ENCODE peak calls at places on chromosome 10, in ten cellular contexts. One of them, this sample, is unnamed.
A peak's percentile ranks its signal among the peaks of the same experiment; 100 is the strongest.

GRCh38 chr10:8047452-8048280 is 6.8 kb upstream of the GATA3 start:
- DNase-seq in C1 segment of cervical spinal cord: no peak
- DNase-seq in activated naive CD4-positive, alpha-beta T cell: no peak
- DNase-seq in activated gamma-delta T cell treated with anti-CD3 and anti-CD28 coated beads, Interleukin-2, amount 50 U/mL, for 16 hours: no peak
- DNase-seq in RCC 7860: no peak
- DNase-seq in HCEC 1CT: no peak
- DNase-seq in central memory CD4-positive, alpha-beta T cell: no peak
- DNase-seq in epithelial cell of esophagus: no peak
- DNase-seq in uterus: no peak
- DNase-seq in activated T-cell treated with anti-CD3 and anti-CD28 coated beads, Interleukin-2, amount 50 U/mL, for 72 hours: peak; percentile 23
- DNase-seq in this sample: no peak

GRCh38 chr10:73209705-73210104 is 37.4 kb downstream of the DNAJC9 start:
- DNase-seq in C1 segment of cervical spinal cord: no peak
- DNase-seq in activated naive CD4-positive, alpha-beta T cell: no peak
- DNase-seq in activated gamma-delta T cell treated with anti-CD3 and anti-CD28 coated beads, Interleukin-2, amount 50 U/mL, for 16 hours: no peak
- DNase-seq in RCC 7860: no peak
- DNase-seq in HCEC 1CT: peak; percentile 61
- DNase-seq in central memory CD4-positive, alpha-beta T cell: no peak
- DNase-seq in epithelial cell of esophagus: peak; percentile 83
- DNase-seq in uterus: no peak
- DNase-seq in activated T-cell treated with anti-CD3 and anti-CD28 coated beads, Interleukin-2, amount 50 U/mL, for 72 hours: no peak
- DNase-seq in this sample: peak; percentile 19

GRCh38 chr10:92279297-92279696 is 11.6 kb downstream of the CPEB3 start:
- DNase-seq in C1 segment of cervical spinal cord: no peak
- DNase-seq in activated naive CD4-positive, alpha-beta T cell: no peak
- DNase-seq in activated gamma-delta T cell treated with anti-CD3 and anti-CD28 coated beads, Interleukin-2, amount 50 U/mL, for 16 hours: no peak
- DNase-seq in RCC 7860: no peak
- DNase-seq in HCEC 1CT: peak; percentile 8
- DNase-seq in central memory CD4-positive, alpha-beta T cell: no peak
- DNase-seq in epithelial cell of esophagus: no peak
- DNase-seq in uterus: no peak
- DNase-seq in activated T-cell treated with anti-CD3 and anti-CD28 coated beads, Interleukin-2, amount 50 U/mL, for 72 hours: no peak
- DNase-seq in this sample: no peak

GRCh38 chr10:123642293-123642692 is 23.9 kb upstream of the GPR26 start:
- DNase-seq in C1 segment of cervical spinal cord: no peak
- DNase-seq in activated naive CD4-positive, alpha-beta T cell: no peak
- DNase-seq in activated gamma-delta T cell treated with anti-CD3 and anti-CD28 coated beads, Interleukin-2, amount 50 U/mL, for 16 hours: no peak
- DNase-seq in RCC 7860: no peak
- DNase-seq in HCEC 1CT: no peak
- DNase-seq in central memory CD4-positive, alpha-beta T cell: no peak
- DNase-seq in epithelial cell of esophagus: no peak
- DNase-seq in uterus: no peak
- DNase-seq in activated T-cell treated with anti-CD3 and anti-CD28 coated beads, Interleukin-2, amount 50 U/mL, for 72 hours: no peak
- DNase-seq in this sample: no peak

GRCh38 chr10:49298666-49298989 is 342 bp upstream of the C10orf71 start:
- DNase-seq in C1 segment of cervical spinal cord: no peak
- DNase-seq in activated naive CD4-positive, alpha-beta T cell: no peak
- DNase-seq in activated gamma-delta T cell treated with anti-CD3 and anti-CD28 coated beads, Interleukin-2, amount 50 U/mL, for 16 hours: no peak
- DNase-seq in RCC 7860: no peak
- DNase-seq in HCEC 1CT: no peak
- DNase-seq in central memory CD4-positive, alpha-beta T cell: no peak
- DNase-seq in epithelial cell of esophagus: no peak
- DNase-seq in uterus: no peak
- DNase-seq in activated T-cell treated with anti-CD3 and anti-CD28 coated beads, Interleukin-2, amount 50 U/mL, for 72 hours: no peak
- DNase-seq in this sample: no peak

GRCh38 chr10:5234106-5234877 is 37.7 kb downstream of the AKR1C4 start:
- DNase-seq in C1 segment of cervical spinal cord: no peak
- DNase-seq in activated naive CD4-positive, alpha-beta T cell: no peak
- DNase-seq in activated gamma-delta T cell treated with anti-CD3 and anti-CD28 coated beads, Interleukin-2, amount 50 U/mL, for 16 hours: no peak
- DNase-seq in RCC 7860: no peak
- DNase-seq in HCEC 1CT: peak; percentile 85
- DNase-seq in central memory CD4-positive, alpha-beta T cell: no peak
- DNase-seq in epithelial cell of esophagus: peak; percentile 98
- DNase-seq in uterus: no peak
- DNase-seq in activated T-cell treated with anti-CD3 and anti-CD28 coated beads, Interleukin-2, amount 50 U/mL, for 72 hours: no peak
- DNase-seq in this sample: no peak

GRCh38 chr10:123069271-123069670 is 60.5 kb downstream of the ACADSB start:
- DNase-seq in C1 segment of cervical spinal cord: no peak
- DNase-seq in activated naive CD4-positive, alpha-beta T cell: no peak
- DNase-seq in activated gamma-delta T cell treated with anti-CD3 and anti-CD28 coated beads, Interleukin-2, amount 50 U/mL, for 16 hours: no peak
- DNase-seq in RCC 7860: no peak
- DNase-seq in HCEC 1CT: no peak
- DNase-seq in central memory CD4-positive, alpha-beta T cell: no peak
- DNase-seq in epithelial cell of esophagus: no peak
- DNase-seq in uterus: no peak
- DNase-seq in activated T-cell treated with anti-CD3 and anti-CD28 coated beads, Interleukin-2, amount 50 U/mL, for 72 hours: no peak
- DNase-seq in this sample: no peak

GRCh38 chr10:24299587-24300258 is 90.8 kb downstream of the KIAA1217 start:
- DNase-seq in C1 segment of cervical spinal cord: no peak
- DNase-seq in activated naive CD4-positive, alpha-beta T cell: no peak
- DNase-seq in activated gamma-delta T cell treated with anti-CD3 and anti-CD28 coated beads, Interleukin-2, amount 50 U/mL, for 16 hours: no peak
- DNase-seq in RCC 7860: peak; percentile 21
- DNase-seq in HCEC 1CT: peak; percentile 3
- DNase-seq in central memory CD4-positive, alpha-beta T cell: no peak
- DNase-seq in epithelial cell of esophagus: peak; percentile 66
- DNase-seq in uterus: no peak
- DNase-seq in activated T-cell treated with anti-CD3 and anti-CD28 coated beads, Interleukin-2, amount 50 U/mL, for 72 hours: no peak
- DNase-seq in this sample: peak; percentile 21

GRCh38 chr10:12656518-12657142 is 307.3 kb downstream of the CAMK1D start:
- DNase-seq in C1 segment of cervical spinal cord: no peak
- DNase-seq in activated naive CD4-positive, alpha-beta T cell: no peak
- DNase-seq in activated gamma-delta T cell treated with anti-CD3 and anti-CD28 coated beads, Interleukin-2, amount 50 U/mL, for 16 hours: no peak
- DNase-seq in RCC 7860: peak; percentile 61
- DNase-seq in HCEC 1CT: peak; percentile 58
- DNase-seq in central memory CD4-positive, alpha-beta T cell: peak; percentile 61
- DNase-seq in epithelial cell of esophagus: peak; percentile 72
- DNase-seq in uterus: no peak
- DNase-seq in activated T-cell treated with anti-CD3 and anti-CD28 coated beads, Interleukin-2, amount 50 U/mL, for 72 hours: no peak
- DNase-seq in this sample: peak; percentile 44

GRCh38 chr10:119667562-119668328 is 16.6 kb downstream of the BAG3 start:
- DNase-seq in C1 segment of cervical spinal cord: no peak
- DNase-seq in activated naive CD4-positive, alpha-beta T cell: no peak
- DNase-seq in activated gamma-delta T cell treated with anti-CD3 and anti-CD28 coated beads, Interleukin-2, amount 50 U/mL, for 16 hours: no peak
- DNase-seq in RCC 7860: peak; percentile 96
- DNase-seq in HCEC 1CT: peak; percentile 97
- DNase-seq in central memory CD4-positive, alpha-beta T cell: no peak
- DNase-seq in epithelial cell of esophagus: peak; percentile 96
- DNase-seq in uterus: peak; percentile 67
- DNase-seq in activated T-cell treated with anti-CD3 and anti-CD28 coated beads, Interleukin-2, amount 50 U/mL, for 72 hours: no peak
- DNase-seq in this sample: peak; percentile 93

GRCh38 chr10:10824611-10825148 is 193.0 kb upstream of the CELF2 start:
- DNase-seq in C1 segment of cervical spinal cord: no peak
- DNase-seq in activated naive CD4-positive, alpha-beta T cell: no peak
- DNase-seq in activated gamma-delta T cell treated with anti-CD3 and anti-CD28 coated beads, Interleukin-2, amount 50 U/mL, for 16 hours: no peak
- DNase-seq in RCC 7860: no peak
- DNase-seq in HCEC 1CT: peak; percentile 75
- DNase-seq in central memory CD4-positive, alpha-beta T cell: no peak
- DNase-seq in epithelial cell of esophagus: no peak
- DNase-seq in uterus: peak; percentile 71
- DNase-seq in activated T-cell treated with anti-CD3 and anti-CD28 coated beads, Interleukin-2, amount 50 U/mL, for 72 hours: no peak
- DNase-seq in this sample: no peak

GRCh38 chr10:102802920-102803534 is 34.2 kb downstream of the CYP17A1 start:
- DNase-seq in C1 segment of cervical spinal cord: no peak
- DNase-seq in activated naive CD4-positive, alpha-beta T cell: no peak
- DNase-seq in activated gamma-delta T cell treated with anti-CD3 and anti-CD28 coated beads, Interleukin-2, amount 50 U/mL, for 16 hours: no peak
- DNase-seq in RCC 7860: peak; percentile 57
- DNase-seq in HCEC 1CT: peak; percentile 94
- DNase-seq in central memory CD4-positive, alpha-beta T cell: no peak
- DNase-seq in epithelial cell of esophagus: peak; percentile 87
- DNase-seq in uterus: peak; percentile 70
- DNase-seq in activated T-cell treated with anti-CD3 and anti-CD28 coated beads, Interleukin-2, amount 50 U/mL, for 72 hours: peak; percentile 40
- DNase-seq in this sample: peak; percentile 73

GRCh38 chr10:32957341-32958084 is 517 bp downstream of the ITGB1 start:
- DNase-seq in C1 segment of cervical spinal cord: no peak
- DNase-seq in activated naive CD4-positive, alpha-beta T cell: no peak
- DNase-seq in activated gamma-delta T cell treated with anti-CD3 and anti-CD28 coated beads, Interleukin-2, amount 50 U/mL, for 16 hours: peak; percentile 18
- DNase-seq in RCC 7860: no peak
- DNase-seq in HCEC 1CT: no peak
- DNase-seq in central memory CD4-positive, alpha-beta T cell: no peak
- DNase-seq in epithelial cell of esophagus: no peak
- DNase-seq in uterus: peak; percentile 52
- DNase-seq in activated T-cell treated with anti-CD3 and anti-CD28 coated beads, Interleukin-2, amount 50 U/mL, for 72 hours: peak; percentile 59
- DNase-seq in this sample: no peak

GRCh38 chr10:60846173-60846572 is 67.9 kb downstream of the CDK1 start:
- DNase-seq in C1 segment of cervical spinal cord: no peak
- DNase-seq in activated naive CD4-positive, alpha-beta T cell: no peak
- DNase-seq in activated gamma-delta T cell treated with anti-CD3 and anti-CD28 coated beads, Interleukin-2, amount 50 U/mL, for 16 hours: no peak
- DNase-seq in RCC 7860: peak; percentile 50
- DNase-seq in HCEC 1CT: peak; percentile 84
- DNase-seq in central memory CD4-positive, alpha-beta T cell: no peak
- DNase-seq in epithelial cell of esophagus: peak; percentile 38
- DNase-seq in uterus: no peak
- DNase-seq in activated T-cell treated with anti-CD3 and anti-CD28 coated beads, Interleukin-2, amount 50 U/mL, for 72 hours: no peak
- DNase-seq in this sample: no peak

GRCh38 chr10:102230861-102231356 is 4.8 kb downstream of the ELOVL3 start:
- DNase-seq in C1 segment of cervical spinal cord: no peak
- DNase-seq in activated naive CD4-positive, alpha-beta T cell: no peak
- DNase-seq in activated gamma-delta T cell treated with anti-CD3 and anti-CD28 coated beads, Interleukin-2, amount 50 U/mL, for 16 hours: no peak
- DNase-seq in RCC 7860: no peak
- DNase-seq in HCEC 1CT: peak; percentile 40
- DNase-seq in central memory CD4-positive, alpha-beta T cell: peak; percentile 48
- DNase-seq in epithelial cell of esophagus: peak; percentile 58
- DNase-seq in uterus: no peak
- DNase-seq in activated T-cell treated with anti-CD3 and anti-CD28 coated beads, Interleukin-2, amount 50 U/mL, for 72 hours: peak; percentile 70
- DNase-seq in this sample: no peak

GRCh38 chr10:30687698-30688213 is 58.2 kb upstream of the LYZL2 start:
- DNase-seq in C1 segment of cervical spinal cord: no peak
- DNase-seq in activated naive CD4-positive, alpha-beta T cell: peak; percentile 67
- DNase-seq in activated gamma-delta T cell treated with anti-CD3 and anti-CD28 coated beads, Interleukin-2, amount 50 U/mL, for 16 hours: peak; percentile 71
- DNase-seq in RCC 7860: peak; percentile 67
- DNase-seq in HCEC 1CT: peak; percentile 76
- DNase-seq in central memory CD4-positive, alpha-beta T cell: peak; percentile 61
- DNase-seq in epithelial cell of esophagus: peak; percentile 76
- DNase-seq in uterus: peak; percentile 79
- DNase-seq in activated T-cell treated with anti-CD3 and anti-CD28 coated beads, Interleukin-2, amount 50 U/mL, for 72 hours: peak; percentile 82
- DNase-seq in this sample: peak; percentile 5

GRCh38 chr10:15455456-15455855 is 84.4 kb upstream of the FAM171A1 start:
- DNase-seq in C1 segment of cervical spinal cord: no peak
- DNase-seq in activated naive CD4-positive, alpha-beta T cell: no peak
- DNase-seq in activated gamma-delta T cell treated with anti-CD3 and anti-CD28 coated beads, Interleukin-2, amount 50 U/mL, for 16 hours: no peak
- DNase-seq in RCC 7860: no peak
- DNase-seq in HCEC 1CT: no peak
- DNase-seq in central memory CD4-positive, alpha-beta T cell: no peak
- DNase-seq in epithelial cell of esophagus: no peak
- DNase-seq in uterus: no peak
- DNase-seq in activated T-cell treated with anti-CD3 and anti-CD28 coated beads, Interleukin-2, amount 50 U/mL, for 72 hours: no peak
- DNase-seq in this sample: no peak

GRCh38 chr10:63700209-63700934 is 179.2 kb downstream of the REEP3 start:
- DNase-seq in C1 segment of cervical spinal cord: no peak
- DNase-seq in activated naive CD4-positive, alpha-beta T cell: no peak
- DNase-seq in activated gamma-delta T cell treated with anti-CD3 and anti-CD28 coated beads, Interleukin-2, amount 50 U/mL, for 16 hours: no peak
- DNase-seq in RCC 7860: peak; percentile 97
- DNase-seq in HCEC 1CT: peak; percentile 99
- DNase-seq in central memory CD4-positive, alpha-beta T cell: no peak
- DNase-seq in epithelial cell of esophagus: peak; percentile 98
- DNase-seq in uterus: peak; percentile 72
- DNase-seq in activated T-cell treated with anti-CD3 and anti-CD28 coated beads, Interleukin-2, amount 50 U/mL, for 72 hours: peak; percentile 62
- DNase-seq in this sample: peak; percentile 94

GRCh38 chr10:93701903-93702277 is 502 bp downstream of the FRA10AC1 start:
- DNase-seq in C1 segment of cervical spinal cord: no peak
- DNase-seq in activated naive CD4-positive, alpha-beta T cell: no peak
- DNase-seq in activated gamma-delta T cell treated with anti-CD3 and anti-CD28 coated beads, Interleukin-2, amount 50 U/mL, for 16 hours: no peak
- DNase-seq in RCC 7860: no peak
- DNase-seq in HCEC 1CT: peak; percentile 12
- DNase-seq in central memory CD4-positive, alpha-beta T cell: no peak
- DNase-seq in epithelial cell of esophagus: peak; percentile 57
- DNase-seq in uterus: peak; percentile 15
- DNase-seq in activated T-cell treated with anti-CD3 and anti-CD28 coated beads, Interleukin-2, amount 50 U/mL, for 72 hours: no peak
- DNase-seq in this sample: no peak

GRCh38 chr10:64846706-64847105 is 1325.5 kb downstream of the REEP3 start:
- DNase-seq in C1 segment of cervical spinal cord: no peak
- DNase-seq in activated naive CD4-positive, alpha-beta T cell: no peak
- DNase-seq in activated gamma-delta T cell treated with anti-CD3 and anti-CD28 coated beads, Interleukin-2, amount 50 U/mL, for 16 hours: no peak
- DNase-seq in RCC 7860: no peak
- DNase-seq in HCEC 1CT: no peak
- DNase-seq in central memory CD4-positive, alpha-beta T cell: no peak
- DNase-seq in epithelial cell of esophagus: no peak
- DNase-seq in uterus: no peak
- DNase-seq in activated T-cell treated with anti-CD3 and anti-CD28 coated beads, Interleukin-2, amount 50 U/mL, for 72 hours: no peak
- DNase-seq in this sample: no peak

GRCh38 chr10:61470730-61471129 is 17.5 kb upstream of the TMEM26 start:
- DNase-seq in C1 segment of cervical spinal cord: no peak
- DNase-seq in activated naive CD4-positive, alpha-beta T cell: no peak
- DNase-seq in activated gamma-delta T cell treated with anti-CD3 and anti-CD28 coated beads, Interleukin-2, amount 50 U/mL, for 16 hours: no peak
- DNase-seq in RCC 7860: no peak
- DNase-seq in HCEC 1CT: no peak
- DNase-seq in central memory CD4-positive, alpha-beta T cell: no peak
- DNase-seq in epithelial cell of esophagus: no peak
- DNase-seq in uterus: no peak
- DNase-seq in activated T-cell treated with anti-CD3 and anti-CD28 coated beads, Interleukin-2, amount 50 U/mL, for 72 hours: no peak
- DNase-seq in this sample: no peak

GRCh38 chr10:43998021-43998809 is 349.5 kb upstream of the ZNF32 start:
- DNase-seq in C1 segment of cervical spinal cord: no peak
- DNase-seq in activated naive CD4-positive, alpha-beta T cell: no peak
- DNase-seq in activated gamma-delta T cell treated with anti-CD3 and anti-CD28 coated beads, Interleukin-2, amount 50 U/mL, for 16 hours: no peak
- DNase-seq in RCC 7860: peak; percentile 20
- DNase-seq in HCEC 1CT: no peak
- DNase-seq in central memory CD4-positive, alpha-beta T cell: no peak
- DNase-seq in epithelial cell of esophagus: no peak
- DNase-seq in uterus: no peak
- DNase-seq in activated T-cell treated with anti-CD3 and anti-CD28 coated beads, Interleukin-2, amount 50 U/mL, for 72 hours: no peak
- DNase-seq in this sample: no peak

GRCh38 chr10:114246679-114247305 is 7.7 kb downstream of the VWA2 start:
- DNase-seq in C1 segment of cervical spinal cord: no peak
- DNase-seq in activated naive CD4-positive, alpha-beta T cell: no peak
- DNase-seq in activated gamma-delta T cell treated with anti-CD3 and anti-CD28 coated beads, Interleukin-2, amount 50 U/mL, for 16 hours: no peak
- DNase-seq in RCC 7860: no peak
- DNase-seq in HCEC 1CT: no peak
- DNase-seq in central memory CD4-positive, alpha-beta T cell: no peak
- DNase-seq in epithelial cell of esophagus: peak; percentile 91
- DNase-seq in uterus: no peak
- DNase-seq in activated T-cell treated with anti-CD3 and anti-CD28 coated beads, Interleukin-2, amount 50 U/mL, for 72 hours: no peak
- DNase-seq in this sample: peak; percentile 74

GRCh38 chr10:133461841-133462240 is 8.1 kb downstream of the SCART1 start:
- DNase-seq in C1 segment of cervical spinal cord: no peak
- DNase-seq in activated naive CD4-positive, alpha-beta T cell: no peak
- DNase-seq in activated gamma-delta T cell treated with anti-CD3 and anti-CD28 coated beads, Interleukin-2, amount 50 U/mL, for 16 hours: no peak
- DNase-seq in RCC 7860: no peak
- DNase-seq in HCEC 1CT: no peak
- DNase-seq in central memory CD4-positive, alpha-beta T cell: no peak
- DNase-seq in epithelial cell of esophagus: no peak
- DNase-seq in uterus: no peak
- DNase-seq in activated T-cell treated with anti-CD3 and anti-CD28 coated beads, Interleukin-2, amount 50 U/mL, for 72 hours: no peak
- DNase-seq in this sample: no peak

GRCh38 chr10:91032614-91033248 is 111.8 kb upstream of the ANKRD1 start:
- DNase-seq in C1 segment of cervical spinal cord: no peak
- DNase-seq in activated naive CD4-positive, alpha-beta T cell: no peak
- DNase-seq in activated gamma-delta T cell treated with anti-CD3 and anti-CD28 coated beads, Interleukin-2, amount 50 U/mL, for 16 hours: no peak
- DNase-seq in RCC 7860: no peak
- DNase-seq in HCEC 1CT: peak; percentile 22
- DNase-seq in central memory CD4-positive, alpha-beta T cell: no peak
- DNase-seq in epithelial cell of esophagus: peak; percentile 4
- DNase-seq in uterus: peak; percentile 52
- DNase-seq in activated T-cell treated with anti-CD3 and anti-CD28 coated beads, Interleukin-2, amount 50 U/mL, for 72 hours: no peak
- DNase-seq in this sample: no peak

GRCh38 chr10:95837783-95838182 is 70.0 kb upstream of the CC2D2B start:
- DNase-seq in C1 segment of cervical spinal cord: no peak
- DNase-seq in activated naive CD4-positive, alpha-beta T cell: no peak
- DNase-seq in activated gamma-delta T cell treated with anti-CD3 and anti-CD28 coated beads, Interleukin-2, amount 50 U/mL, for 16 hours: no peak
- DNase-seq in RCC 7860: no peak
- DNase-seq in HCEC 1CT: no peak
- DNase-seq in central memory CD4-positive, alpha-beta T cell: no peak
- DNase-seq in epithelial cell of esophagus: no peak
- DNase-seq in uterus: no peak
- DNase-seq in activated T-cell treated with anti-CD3 and anti-CD28 coated beads, Interleukin-2, amount 50 U/mL, for 72 hours: no peak
- DNase-seq in this sample: no peak

GRCh38 chr10:110083884-110084283 is 76.1 kb downstream of the ADD3 start:
- DNase-seq in C1 segment of cervical spinal cord: no peak
- DNase-seq in activated naive CD4-positive, alpha-beta T cell: no peak
- DNase-seq in activated gamma-delta T cell treated with anti-CD3 and anti-CD28 coated beads, Interleukin-2, amount 50 U/mL, for 16 hours: no peak
- DNase-seq in RCC 7860: no peak
- DNase-seq in HCEC 1CT: peak; percentile 31
- DNase-seq in central memory CD4-positive, alpha-beta T cell: no peak
- DNase-seq in epithelial cell of esophagus: peak; percentile 29
- DNase-seq in uterus: no peak
- DNase-seq in activated T-cell treated with anti-CD3 and anti-CD28 coated beads, Interleukin-2, amount 50 U/mL, for 72 hours: no peak
- DNase-seq in this sample: no peak

GRCh38 chr10:51700228-51700835 is 937 bp upstream of the CSTF2T start:
- DNase-seq in C1 segment of cervical spinal cord: no peak
- DNase-seq in activated naive CD4-positive, alpha-beta T cell: no peak
- DNase-seq in activated gamma-delta T cell treated with anti-CD3 and anti-CD28 coated beads, Interleukin-2, amount 50 U/mL, for 16 hours: no peak
- DNase-seq in RCC 7860: no peak
- DNase-seq in HCEC 1CT: no peak
- DNase-seq in central memory CD4-positive, alpha-beta T cell: no peak
- DNase-seq in epithelial cell of esophagus: peak; percentile 36
- DNase-seq in uterus: peak; percentile 42
- DNase-seq in activated T-cell treated with anti-CD3 and anti-CD28 coated beads, Interleukin-2, amount 50 U/mL, for 72 hours: peak; percentile 11
- DNase-seq in this sample: no peak